ENCODE peak calls at places on chromosomes 4 and X, in five cellular contexts. One of them, this sample, is unnamed.

GRCh38 chrX:10165580-10166247 is 8.9 kb downstream of the CLCN4 start:
- DNase-seq in breast epithelium: no peak
- DNase-seq in colonic mucosa: no peak
- DNase-seq in Peyer's patch: no peak
- DNase-seq in gastrocnemius medialis: peak; percentile 37
- DNase-seq in this sample: no peak

GRCh38 chrX:42846741-42847140 is 68.8 kb upstream of the PPP1R2C start:
- DNase-seq in breast epithelium: no peak
- DNase-seq in colonic mucosa: no peak
- DNase-seq in Peyer's patch: no peak
- DNase-seq in gastrocnemius medialis: no peak
- DNase-seq in this sample: no peak

GRCh38 chr4:8928074-8928473 is 56.4 kb upstream of the HMX1 start:
- DNase-seq in breast epithelium: no peak
- DNase-seq in colonic mucosa: no peak
- DNase-seq in Peyer's patch: no peak
- DNase-seq in gastrocnemius medialis: no peak
- DNase-seq in this sample: no peak

GRCh38 chrX:48956728-48957414 is 536 bp downstream of the OTUD5 start:
- DNase-seq in breast epithelium: no peak
- DNase-seq in colonic mucosa: peak; percentile 31
- DNase-seq in Peyer's patch: no peak
- DNase-seq in gastrocnemius medialis: no peak
- DNase-seq in this sample: peak; percentile 47

GRCh38 chr4:98778206-98778605 is 119.8 kb upstream of the TSPAN5 start:
- DNase-seq in breast epithelium: no peak
- DNase-seq in colonic mucosa: peak; percentile 52
- DNase-seq in Peyer's patch: no peak
- DNase-seq in gastrocnemius medialis: no peak
- DNase-seq in this sample: no peak

GRCh38 chr4:102578819-102579218 is 77.7 kb downstream of the NFKB1 start:
- DNase-seq in breast epithelium: no peak
- DNase-seq in colonic mucosa: no peak
- DNase-seq in Peyer's patch: no peak
- DNase-seq in gastrocnemius medialis: no peak
- DNase-seq in this sample: no peak

GRCh38 chr4:52199574-52200338 is 148.7 kb downstream of the SPATA18 start:
- DNase-seq in breast epithelium: no peak
- DNase-seq in colonic mucosa: no peak
- DNase-seq in Peyer's patch: no peak
- DNase-seq in gastrocnemius medialis: no peak
- DNase-seq in this sample: no peak

GRCh38 chrX:111634823-111635410 is 46.1 kb upstream of the ALG13 start:
- DNase-seq in breast epithelium: no peak
- DNase-seq in colonic mucosa: no peak
- DNase-seq in Peyer's patch: no peak
- DNase-seq in gastrocnemius medialis: no peak
- DNase-seq in this sample: no peak

GRCh38 chrX:150570512-150570911 is 2.1 kb downstream of the MTM1 start:
- DNase-seq in breast epithelium: no peak
- DNase-seq in colonic mucosa: no peak
- DNase-seq in Peyer's patch: no peak
- DNase-seq in gastrocnemius medialis: no peak
- DNase-seq in this sample: no peak

GRCh38 chr4:118033148-118034060 is 882 bp upstream of the NDST3 start:
- DNase-seq in breast epithelium: no peak
- DNase-seq in colonic mucosa: peak; percentile 63
- DNase-seq in Peyer's patch: no peak
- DNase-seq in gastrocnemius medialis: no peak
- DNase-seq in this sample: peak; percentile 69

GRCh38 chr4:178255172-178255571 is 812.9 kb upstream of the AGA start:
- DNase-seq in breast epithelium: no peak
- DNase-seq in colonic mucosa: no peak
- DNase-seq in Peyer's patch: no peak
- DNase-seq in gastrocnemius medialis: no peak
- DNase-seq in this sample: no peak

GRCh38 chr4:151563194-151563593 is 154.2 kb downstream of the FHIP1A start:
- DNase-seq in breast epithelium: no peak
- DNase-seq in colonic mucosa: peak; percentile 65
- DNase-seq in Peyer's patch: no peak
- DNase-seq in gastrocnemius medialis: no peak
- DNase-seq in this sample: no peak

GRCh38 chr4:105274504-105274903 is 127.8 kb downstream of the TET2 start:
- DNase-seq in breast epithelium: no peak
- DNase-seq in colonic mucosa: no peak
- DNase-seq in Peyer's patch: no peak
- DNase-seq in gastrocnemius medialis: no peak
- DNase-seq in this sample: no peak
- H3K9me3 ChIP-seq in breast epithelium: no peaks in the 10 kb centered on the region
- H3K9me3 ChIP-seq in colonic mucosa: no peaks in the 10 kb centered on the region
- H3K9me3 ChIP-seq in Peyer's patch: no peaks in the 10 kb centered on the region
- H3K9me3 ChIP-seq in gastrocnemius medialis: no peaks in the 10 kb centered on the region
- H3K9me3 ChIP-seq in this sample: no peaks in the 10 kb centered on the region

DNA sequence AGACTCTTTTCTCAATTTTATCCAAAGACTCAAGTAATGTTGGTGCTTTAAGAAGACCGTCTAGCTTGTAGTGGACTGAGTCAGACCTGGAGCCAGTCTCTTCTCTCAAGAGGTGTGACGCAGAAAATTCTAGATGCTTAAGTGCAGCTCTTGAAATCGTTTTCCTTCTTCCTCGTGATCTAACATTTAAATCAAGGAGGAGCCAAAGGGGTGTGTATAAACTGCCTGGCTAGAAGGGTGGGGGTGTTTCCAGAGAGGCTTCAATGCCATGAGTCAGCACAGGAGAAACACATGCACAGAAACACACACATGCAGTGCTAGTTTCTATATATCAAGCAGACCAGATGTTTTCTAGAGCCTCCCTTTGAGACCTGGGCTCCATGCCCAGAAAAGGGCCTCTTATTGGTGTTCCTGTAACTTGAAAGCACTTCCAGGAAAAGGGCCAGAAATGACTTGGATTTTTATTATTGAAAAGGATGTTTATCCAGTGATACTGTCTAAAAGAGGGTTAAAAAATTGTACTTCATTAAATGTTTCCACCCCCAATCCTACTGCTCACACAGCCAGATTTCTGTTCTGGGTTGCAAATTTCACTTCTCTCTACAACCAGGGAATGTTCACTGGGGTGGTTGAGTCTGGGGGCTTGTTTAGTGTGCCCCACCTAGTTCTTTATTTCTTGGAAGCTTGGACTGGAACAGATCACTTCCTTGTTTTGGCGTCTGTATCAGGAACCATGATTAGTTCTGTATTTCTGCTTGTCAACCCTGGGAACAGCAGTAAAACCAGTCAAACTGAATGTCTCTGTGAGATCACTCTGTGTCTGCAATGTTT is at the start of gene CLIC2:
- DNase-seq in breast epithelium: no peak
- DNase-seq in colonic mucosa: peak; percentile 26
- DNase-seq in Peyer's patch: peak; percentile 17
- DNase-seq in gastrocnemius medialis: peak; percentile 9
- DNase-seq in this sample: peak; percentile 17
- H3K4me3 ChIP-seq in breast epithelium: peak within 1 kb of the TSS; percentile 33
- H3K4me3 ChIP-seq in colonic mucosa: no peak within 1 kb of the TSS
- H3K4me3 ChIP-seq in Peyer's patch: peak within 1 kb of the TSS; percentile 12
- H3K4me3 ChIP-seq in gastrocnemius medialis: peak within 1 kb of the TSS; percentile 28
- H3K4me3 ChIP-seq in this sample: no peak within 1 kb of the TSS

DNA sequence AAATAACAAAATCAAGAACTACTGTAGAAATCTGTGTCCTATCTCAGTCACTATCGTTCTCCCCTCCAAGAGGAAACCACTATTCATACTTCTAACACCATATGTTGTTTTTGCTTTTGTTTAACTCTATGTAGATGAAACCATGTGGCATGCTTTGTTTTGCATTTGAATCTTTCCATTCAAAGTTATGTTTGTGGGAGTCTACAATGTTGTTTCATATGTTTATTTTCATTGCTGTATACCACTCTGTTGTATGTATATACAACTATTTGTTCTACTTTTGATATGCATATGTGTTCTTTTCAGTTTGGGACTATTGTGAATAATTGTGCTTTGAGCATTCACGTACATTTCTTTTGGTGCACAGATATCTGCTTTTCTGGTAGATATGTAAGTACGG is 116.1 kb downstream of the PABPC4L start:
- DNase-seq in breast epithelium: no peak
- DNase-seq in colonic mucosa: no peak
- DNase-seq in Peyer's patch: no peak
- DNase-seq in gastrocnemius medialis: no peak
- DNase-seq in this sample: no peak
- H3K9me3 ChIP-seq in breast epithelium: no peaks in the 10 kb centered on the region
- H3K9me3 ChIP-seq in colonic mucosa: no peaks in the 10 kb centered on the region
- H3K9me3 ChIP-seq in Peyer's patch: no peaks in the 10 kb centered on the region
- H3K9me3 ChIP-seq in gastrocnemius medialis: no peaks in the 10 kb centered on the region
- H3K9me3 ChIP-seq in this sample: no peaks in the 10 kb centered on the region

GRCh38 chrX:114584434-114584943 is 603 bp downstream of the HTR2C start:
- DNase-seq in breast epithelium: no peak
- DNase-seq in colonic mucosa: no peak
- DNase-seq in Peyer's patch: no peak
- DNase-seq in gastrocnemius medialis: no peak
- DNase-seq in this sample: no peak
- H3K4me3 ChIP-seq in breast epithelium: peak overlapping the region; percentile 10
- H3K4me3 ChIP-seq in colonic mucosa: no peak overlapping the region
- H3K4me3 ChIP-seq in Peyer's patch: no peak overlapping the region
- H3K4me3 ChIP-seq in gastrocnemius medialis: no peak overlapping the region
- H3K4me3 ChIP-seq in this sample: no peak overlapping the region

DNA sequence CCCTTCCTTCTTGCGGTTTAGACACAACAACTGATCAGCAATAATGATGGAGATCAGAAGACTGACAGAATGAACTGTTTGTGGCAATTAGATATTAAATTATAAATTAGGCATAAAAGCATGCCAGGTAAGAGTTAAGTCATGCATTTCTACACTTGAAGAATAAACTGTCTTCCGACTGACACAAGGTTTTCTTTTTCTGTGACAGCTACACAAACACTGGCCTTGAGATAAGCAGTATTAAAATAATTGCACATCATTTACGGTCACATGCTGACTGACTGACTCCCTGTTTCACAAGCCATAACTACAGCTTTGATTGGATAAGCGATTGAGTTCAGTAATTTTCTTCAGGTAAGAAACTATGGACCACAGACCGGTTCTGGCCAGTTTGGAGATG is 56.2 kb downstream of the UBE2NL start:
- DNase-seq in breast epithelium: no peak
- DNase-seq in colonic mucosa: no peak
- DNase-seq in Peyer's patch: no peak
- DNase-seq in gastrocnemius medialis: no peak
- DNase-seq in this sample: no peak
- H3K9me3 ChIP-seq in breast epithelium: no peaks in the 10 kb centered on the region
- H3K9me3 ChIP-seq in colonic mucosa: no peaks in the 10 kb centered on the region
- H3K9me3 ChIP-seq in Peyer's patch: no peaks in the 10 kb centered on the region
- H3K9me3 ChIP-seq in gastrocnemius medialis: no peaks in the 10 kb centered on the region
- H3K9me3 ChIP-seq in this sample: no peaks in the 10 kb centered on the region

GRCh38 chrX:106263817-106264216 is 95.7 kb downstream of the PWWP3B start:
- DNase-seq in breast epithelium: no peak
- DNase-seq in colonic mucosa: no peak
- DNase-seq in Peyer's patch: no peak
- DNase-seq in gastrocnemius medialis: no peak
- DNase-seq in this sample: no peak
- H3K4me3 ChIP-seq in breast epithelium: no peak overlapping the region
- H3K4me3 ChIP-seq in colonic mucosa: no peak overlapping the region
- H3K4me3 ChIP-seq in Peyer's patch: no peak overlapping the region
- H3K4me3 ChIP-seq in gastrocnemius medialis: no peak overlapping the region
- H3K4me3 ChIP-seq in this sample: no peak overlapping the region

GRCh38 chrX:63363788-63364187 is 12.7 kb upstream of the SPIN4 start:
- DNase-seq in breast epithelium: no peak
- DNase-seq in colonic mucosa: no peak
- DNase-seq in Peyer's patch: no peak
- DNase-seq in gastrocnemius medialis: no peak
- DNase-seq in this sample: no peak
- H3K9me3 ChIP-seq in breast epithelium: peaks cover 20% of the 10 kb centered on the region
- H3K9me3 ChIP-seq in colonic mucosa: no peaks in the 10 kb centered on the region
- H3K9me3 ChIP-seq in Peyer's patch: no peaks in the 10 kb centered on the region
- H3K9me3 ChIP-seq in gastrocnemius medialis: peaks cover 3% of the 10 kb centered on the region
- H3K9me3 ChIP-seq in this sample: no peaks in the 10 kb centered on the region

GRCh38 chr4:2813446-2814405 is 20.8 kb downstream of the SH3BP2 start:
- DNase-seq in breast epithelium: no peak
- DNase-seq in colonic mucosa: no peak
- DNase-seq in Peyer's patch: no peak
- DNase-seq in gastrocnemius medialis: no peak
- DNase-seq in this sample: no peak
- H3K4me3 ChIP-seq in breast epithelium: peak overlapping the region; percentile 41
- H3K4me3 ChIP-seq in colonic mucosa: peak overlapping the region; percentile 24
- H3K4me3 ChIP-seq in Peyer's patch: peak overlapping the region; percentile 58
- H3K4me3 ChIP-seq in gastrocnemius medialis: peak overlapping the region; percentile 56
- H3K4me3 ChIP-seq in this sample: no peak overlapping the region